ENCODE peak calls at places on chromosomes 4 and X, in six cellular contexts. One of them, this sample, is unnamed.

GRCh38 chrX:9519546-9520210 is 54.8 kb downstream of the TBL1X start:
- DNase-seq in tibial nerve: no peak
- DNase-seq in CD4-positive, alpha-beta T cell: no peak
- DNase-seq in right atrium auricular region: no peak
- DNase-seq in left ventricle myocardium inferior: no peak
- DNase-seq in testis: no peak
- DNase-seq in this sample: peak

GRCh38 chr4:75142850-75143249 is 209.9 kb downstream of the PARM1 start:
- DNase-seq in tibial nerve: no peak
- DNase-seq in CD4-positive, alpha-beta T cell: no peak
- DNase-seq in right atrium auricular region: no peak
- DNase-seq in left ventricle myocardium inferior: no peak
- DNase-seq in testis: no peak
- DNase-seq in this sample: no peak

GRCh38 chr4:118288097-118288496 is 64.7 kb downstream of the PRSS12 start:
- DNase-seq in tibial nerve: no peak
- DNase-seq in CD4-positive, alpha-beta T cell: no peak
- DNase-seq in right atrium auricular region: no peak
- DNase-seq in left ventricle myocardium inferior: no peak
- DNase-seq in testis: no peak
- DNase-seq in this sample: no peak

GRCh38 chrX:149628280-149628679 is 3.3 kb downstream of the TMEM185A start:
- DNase-seq in tibial nerve: no peak
- DNase-seq in CD4-positive, alpha-beta T cell: no peak
- DNase-seq in right atrium auricular region: no peak
- DNase-seq in left ventricle myocardium inferior: no peak
- DNase-seq in testis: no peak
- DNase-seq in this sample: no peak

GRCh38 chr4:75702919-75703411 is 21.4 kb upstream of the USO1 start:
- DNase-seq in tibial nerve: no peak
- DNase-seq in CD4-positive, alpha-beta T cell: no peak
- DNase-seq in right atrium auricular region: no peak
- DNase-seq in left ventricle myocardium inferior: no peak
- DNase-seq in testis: no peak
- DNase-seq in this sample: no peak

GRCh38 chrX:110938977-110939732 is 143.5 kb upstream of the CHRDL1 start:
- DNase-seq in tibial nerve: no peak
- DNase-seq in CD4-positive, alpha-beta T cell: no peak
- DNase-seq in right atrium auricular region: no peak
- DNase-seq in left ventricle myocardium inferior: no peak
- DNase-seq in testis: no peak
- DNase-seq in this sample: no peak

GRCh38 chrX:15475021-15475420 is 18.1 kb downstream of the PIR start:
- DNase-seq in tibial nerve: no peak
- DNase-seq in CD4-positive, alpha-beta T cell: no peak
- DNase-seq in right atrium auricular region: no peak
- DNase-seq in left ventricle myocardium inferior: no peak
- DNase-seq in testis: no peak
- DNase-seq in this sample: no peak

GRCh38 chr4:147733614-147734344 is 1.9 kb downstream of the ARHGAP10 start:
- DNase-seq in tibial nerve: no peak
- DNase-seq in CD4-positive, alpha-beta T cell: no peak
- DNase-seq in right atrium auricular region: no peak
- DNase-seq in left ventricle myocardium inferior: peak
- DNase-seq in testis: peak
- DNase-seq in this sample: peak

GRCh38 chr4:112007361-112007760 is 137.9 kb upstream of the FAM241A start:
- DNase-seq in tibial nerve: no peak
- DNase-seq in CD4-positive, alpha-beta T cell: no peak
- DNase-seq in right atrium auricular region: no peak
- DNase-seq in left ventricle myocardium inferior: no peak
- DNase-seq in testis: no peak
- DNase-seq in this sample: no peak

GRCh38 chr4:2394544-2394943 is 23.9 kb downstream of the ZFYVE28 start:
- DNase-seq in tibial nerve: no peak
- DNase-seq in CD4-positive, alpha-beta T cell: no peak
- DNase-seq in right atrium auricular region: no peak
- DNase-seq in left ventricle myocardium inferior: no peak
- DNase-seq in testis: no peak
- DNase-seq in this sample: no peak

GRCh38 chr4:2397596-2398379 is 20.7 kb downstream of the ZFYVE28 start:
- DNase-seq in tibial nerve: no peak
- DNase-seq in CD4-positive, alpha-beta T cell: no peak
- DNase-seq in right atrium auricular region: no peak
- DNase-seq in left ventricle myocardium inferior: no peak
- DNase-seq in testis: no peak
- DNase-seq in this sample: no peak

GRCh38 chr4:2395584-2395983 is 22.9 kb downstream of the ZFYVE28 start:
- DNase-seq in tibial nerve: no peak
- DNase-seq in CD4-positive, alpha-beta T cell: no peak
- DNase-seq in right atrium auricular region: no peak
- DNase-seq in left ventricle myocardium inferior: no peak
- DNase-seq in testis: no peak
- DNase-seq in this sample: no peak

GRCh38 chr4:2395038-2395437 is 23.4 kb downstream of the ZFYVE28 start:
- DNase-seq in tibial nerve: no peak
- DNase-seq in CD4-positive, alpha-beta T cell: no peak
- DNase-seq in right atrium auricular region: no peak
- DNase-seq in left ventricle myocardium inferior: no peak
- DNase-seq in testis: peak
- DNase-seq in this sample: no peak

GRCh38 chr4:2396781-2397368 is 21.6 kb downstream of the ZFYVE28 start:
- DNase-seq in tibial nerve: no peak
- DNase-seq in CD4-positive, alpha-beta T cell: no peak
- DNase-seq in right atrium auricular region: no peak
- DNase-seq in left ventricle myocardium inferior: no peak
- DNase-seq in testis: no peak
- DNase-seq in this sample: no peak
- TF ChIP-seq CTCF in tibial nerve: no peak
- TF ChIP-seq CTCF in CD4-positive, alpha-beta T cell: no peak
- TF ChIP-seq CTCF in right atrium auricular region: no peak
- TF ChIP-seq CTCF in left ventricle myocardium inferior: no peak
- TF ChIP-seq CTCF in testis: no peak
- TF ChIP-seq CTCF in this sample: no peak

GRCh38 chr4:6918345-6918744 is 8.7 kb downstream of the TBC1D14 start:
- DNase-seq in tibial nerve: no peak
- DNase-seq in CD4-positive, alpha-beta T cell: no peak
- DNase-seq in right atrium auricular region: no peak
- DNase-seq in left ventricle myocardium inferior: no peak
- DNase-seq in testis: no peak
- DNase-seq in this sample: no peak
- H3K27ac ChIP-seq in tibial nerve: no peak
- H3K27ac ChIP-seq in CD4-positive, alpha-beta T cell: peak
- H3K27ac ChIP-seq in right atrium auricular region: peak
- H3K27ac ChIP-seq in left ventricle myocardium inferior: peak
- H3K27ac ChIP-seq in testis: peak
- H3K27ac ChIP-seq in this sample: peak

DNA sequence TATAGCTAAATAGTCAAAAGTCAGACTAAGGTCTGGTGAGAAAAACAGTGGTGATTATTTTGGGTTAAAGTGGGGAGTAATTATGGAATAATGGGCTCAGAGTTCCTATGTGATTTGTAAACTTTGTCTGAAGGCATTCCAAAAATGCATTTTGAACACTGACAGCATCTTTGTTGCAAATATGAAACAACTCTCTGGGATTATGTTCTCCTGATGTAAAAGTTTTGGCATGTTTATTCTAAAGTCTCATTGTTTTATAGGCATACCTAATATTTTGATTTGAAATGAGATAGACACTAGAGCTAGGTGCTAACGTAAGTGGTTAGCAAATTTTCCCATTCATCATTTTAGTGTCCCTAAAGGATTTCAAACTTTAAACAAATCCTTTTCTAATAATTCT is 140.9 kb upstream of the ANXA3 start:
- DNase-seq in tibial nerve: no peak
- DNase-seq in CD4-positive, alpha-beta T cell: no peak
- DNase-seq in right atrium auricular region: no peak
- DNase-seq in left ventricle myocardium inferior: no peak
- DNase-seq in testis: no peak
- DNase-seq in this sample: no peak
- TF ChIP-seq CTCF in tibial nerve: no peak
- TF ChIP-seq CTCF in CD4-positive, alpha-beta T cell: no peak
- TF ChIP-seq CTCF in right atrium auricular region: no peak
- TF ChIP-seq CTCF in left ventricle myocardium inferior: no peak
- TF ChIP-seq CTCF in testis: no peak
- TF ChIP-seq CTCF in this sample: no peak

GRCh38 chrX:44305921-44306320 is 37.6 kb downstream of the EFHC2 start:
- DNase-seq in tibial nerve: no peak
- DNase-seq in CD4-positive, alpha-beta T cell: no peak
- DNase-seq in right atrium auricular region: no peak
- DNase-seq in left ventricle myocardium inferior: no peak
- DNase-seq in testis: no peak
- DNase-seq in this sample: no peak
- H3K27ac ChIP-seq in tibial nerve: no peak
- H3K27ac ChIP-seq in CD4-positive, alpha-beta T cell: no peak
- H3K27ac ChIP-seq in right atrium auricular region: no peak
- H3K27ac ChIP-seq in left ventricle myocardium inferior: no peak
- H3K27ac ChIP-seq in testis: no peak
- H3K27ac ChIP-seq in this sample: no peak

GRCh38 chr4:42281324-42282020 is 115.8 kb upstream of the SHISA3 start:
- DNase-seq in tibial nerve: no peak
- DNase-seq in CD4-positive, alpha-beta T cell: no peak
- DNase-seq in right atrium auricular region: no peak
- DNase-seq in left ventricle myocardium inferior: no peak
- DNase-seq in testis: no peak
- DNase-seq in this sample: no peak

GRCh38 chr4:42277291-42277690 is 120.0 kb upstream of the SHISA3 start:
- DNase-seq in tibial nerve: no peak
- DNase-seq in CD4-positive, alpha-beta T cell: no peak
- DNase-seq in right atrium auricular region: no peak
- DNase-seq in left ventricle myocardium inferior: no peak
- DNase-seq in testis: no peak
- DNase-seq in this sample: no peak

GRCh38 chr4:42280327-42281095 is 116.8 kb upstream of the SHISA3 start:
- DNase-seq in tibial nerve: no peak
- DNase-seq in CD4-positive, alpha-beta T cell: no peak
- DNase-seq in right atrium auricular region: no peak
- DNase-seq in left ventricle myocardium inferior: no peak
- DNase-seq in testis: no peak
- DNase-seq in this sample: no peak

GRCh38 chr4:42282081-42282901 is 115.0 kb upstream of the SHISA3 start:
- DNase-seq in tibial nerve: peak
- DNase-seq in CD4-positive, alpha-beta T cell: no peak
- DNase-seq in right atrium auricular region: peak
- DNase-seq in left ventricle myocardium inferior: peak
- DNase-seq in testis: peak
- DNase-seq in this sample: no peak

GRCh38 chr4:42278709-42279324 is 118.5 kb upstream of the SHISA3 start:
- DNase-seq in tibial nerve: no peak
- DNase-seq in CD4-positive, alpha-beta T cell: no peak
- DNase-seq in right atrium auricular region: no peak
- DNase-seq in left ventricle myocardium inferior: no peak
- DNase-seq in testis: no peak
- DNase-seq in this sample: no peak
- TF ChIP-seq CTCF in tibial nerve: no peak
- TF ChIP-seq CTCF in CD4-positive, alpha-beta T cell: no peak
- TF ChIP-seq CTCF in right atrium auricular region: no peak
- TF ChIP-seq CTCF in left ventricle myocardium inferior: no peak
- TF ChIP-seq CTCF in testis: no peak
- TF ChIP-seq CTCF in this sample: no peak

GRCh38 chr4:105274504-105274903 is 127.8 kb downstream of the TET2 start:
- DNase-seq in tibial nerve: no peak
- DNase-seq in CD4-positive, alpha-beta T cell: no peak
- DNase-seq in right atrium auricular region: no peak
- DNase-seq in left ventricle myocardium inferior: no peak
- DNase-seq in testis: no peak
- DNase-seq in this sample: no peak
- H3K27ac ChIP-seq in tibial nerve: no peak
- H3K27ac ChIP-seq in CD4-positive, alpha-beta T cell: no peak
- H3K27ac ChIP-seq in right atrium auricular region: no peak
- H3K27ac ChIP-seq in left ventricle myocardium inferior: no peak
- H3K27ac ChIP-seq in testis: no peak
- H3K27ac ChIP-seq in this sample: no peak

GRCh38 chr4:105895609-105896460 is 564 bp downstream of the NPNT start:
- DNase-seq in tibial nerve: no peak
- DNase-seq in CD4-positive, alpha-beta T cell: no peak
- DNase-seq in right atrium auricular region: no peak
- DNase-seq in left ventricle myocardium inferior: peak
- DNase-seq in testis: peak
- DNase-seq in this sample: peak
- TF ChIP-seq CTCF in tibial nerve: no peak
- TF ChIP-seq CTCF in CD4-positive, alpha-beta T cell: no peak
- TF ChIP-seq CTCF in right atrium auricular region: no peak
- TF ChIP-seq CTCF in left ventricle myocardium inferior: peak
- TF ChIP-seq CTCF in testis: no peak
- TF ChIP-seq CTCF in this sample: no peak